ENCODE peak calls at places on chromosomes 13 and 19, in five cellular contexts. E is MCF 10A, Z is dorsolateral prefrontal cortex, R is tibial nerve, W is mucosa of descending colon. J is an unnamed sample.

GRCh38 chr13:104132849-104133248 is 1066.6 kb upstream of the SLC10A2 start:
- DNase-seq in E (no peak), Z (no peak), R (no peak), W (no peak), J (no peak)

GRCh38 chr19:4676955-4677731 is 7.0 kb upstream of the MYDGF start:
- DNase-seq in E (peak), Z (peak), R (no peak), W (peak), J (no peak)

GRCh38 chr13:97220151-97220900 is 1.8 kb upstream of the MBNL2 start:
- DNase-seq in E (no peak), Z (no peak), R (no peak), W (no peak), J (no peak)

GRCh38 chr13:104586010-104586746 is 1520.0 kb upstream of the SLC10A2 start:
- DNase-seq in E (peak), Z (no peak), R (no peak), W (peak), J (no peak)

GRCh38 chr19:46904114-46905060 is 43.6 kb downstream of the ARHGAP35 start:
- DNase-seq in E (no peak), Z (no peak), R (no peak), W (no peak), J (no peak)

GRCh38 chr19:12782424-12783225 is 7.3 kb upstream of the HOOK2 start:
- DNase-seq in E (peak), Z (peak), R (peak), W (peak), J (peak)

GRCh38 chr13:39536274-39536673 is 66.7 kb downstream of the LHFPL6 start:
- DNase-seq in E (no peak), Z (peak), R (no peak), W (no peak), J (no peak)

GRCh38 chr13:40190656-40191100 is 475.8 kb downstream of the FOXO1 start:
- DNase-seq in E (peak), Z (no peak), R (no peak), W (peak), J (no peak)

GRCh38 chr13:101579291-101579802 is 126.9 kb downstream of the ITGBL1 start:
- DNase-seq in E (peak), Z (no peak), R (no peak), W (peak), J (no peak)

GRCh38 chr19:57192993-57193392 is 1.7 kb downstream of the ZNF264 start:
- DNase-seq in E (no peak), Z (no peak), R (no peak), W (no peak), J (no peak)

GRCh38 chr19:57192064-57192395 is 730 bp downstream of the ZNF264 start:
- DNase-seq in E (peak), Z (no peak), R (no peak), W (no peak), J (no peak)

GRCh38 chr19:57190301-57190700 is 999 bp upstream of the ZNF264 start:
- DNase-seq in E (no peak), Z (no peak), R (no peak), W (no peak), J (no peak)

GRCh38 chr19:57191141-57192063 is at the start of gene ZNF264:
- DNase-seq in E (peak), Z (peak), R (peak), W (peak), J (peak)
- TF ChIP-seq CTCF in E (no peak), Z (peak), R (no peak), W (no peak), J (no peak)

GRCh38 chr19:50313812-50314536 is 15.2 kb downstream of the KCNC3 start:
- DNase-seq in E (no peak), Z (no peak), R (no peak), W (no peak), J (no peak)
- TF ChIP-seq CTCF in E (no peak), Z (no peak), R (no peak), W (no peak), J (no peak)

GRCh38 chr19:40444181-40445005 is at the start of gene SERTAD3:
- DNase-seq in E (peak), Z (peak), R (peak), W (peak), J (peak)
- TF ChIP-seq CTCF in E (no peak), Z (no peak), R (peak), W (no peak), J (peak)

GRCh38 chr13:43116242-43116641 is 92.9 kb downstream of the DNAJC15 start:
- DNase-seq in E (peak), Z (no peak), R (no peak), W (no peak), J (no peak)
- TF ChIP-seq CTCF in E (no peak), Z (no peak), R (no peak), W (no peak), J (no peak)

GRCh38 chr19:53432088-53432661 is 391 bp downstream of the ZNF761 start:
- DNase-seq in E (peak), Z (peak), R (no peak), W (peak), J (peak)
- TF ChIP-seq CTCF in E (no peak), Z (no peak), R (no peak), W (no peak), J (no peak)

GRCh38 chr19:18999896-19000620 is 33.3 kb downstream of the SUGP2 start:
- DNase-seq in E (peak), Z (peak), R (no peak), W (no peak), J (no peak)
- TF ChIP-seq CTCF in E (no peak), Z (no peak), R (no peak), W (no peak), J (no peak)

GRCh38 chr19:7246601-7247000 is 47.6 kb downstream of the INSR start:
- DNase-seq in E (no peak), Z (no peak), R (no peak), W (no peak), J (no peak)

GRCh38 chr19:7238091-7238490 is 56.1 kb downstream of the INSR start:
- DNase-seq in E (no peak), Z (no peak), R (no peak), W (no peak), J (no peak)

GRCh38 chr19:7247160-7247559 is 47.1 kb downstream of the INSR start:
- DNase-seq in E (no peak), Z (no peak), R (no peak), W (peak), J (no peak)

DNA sequence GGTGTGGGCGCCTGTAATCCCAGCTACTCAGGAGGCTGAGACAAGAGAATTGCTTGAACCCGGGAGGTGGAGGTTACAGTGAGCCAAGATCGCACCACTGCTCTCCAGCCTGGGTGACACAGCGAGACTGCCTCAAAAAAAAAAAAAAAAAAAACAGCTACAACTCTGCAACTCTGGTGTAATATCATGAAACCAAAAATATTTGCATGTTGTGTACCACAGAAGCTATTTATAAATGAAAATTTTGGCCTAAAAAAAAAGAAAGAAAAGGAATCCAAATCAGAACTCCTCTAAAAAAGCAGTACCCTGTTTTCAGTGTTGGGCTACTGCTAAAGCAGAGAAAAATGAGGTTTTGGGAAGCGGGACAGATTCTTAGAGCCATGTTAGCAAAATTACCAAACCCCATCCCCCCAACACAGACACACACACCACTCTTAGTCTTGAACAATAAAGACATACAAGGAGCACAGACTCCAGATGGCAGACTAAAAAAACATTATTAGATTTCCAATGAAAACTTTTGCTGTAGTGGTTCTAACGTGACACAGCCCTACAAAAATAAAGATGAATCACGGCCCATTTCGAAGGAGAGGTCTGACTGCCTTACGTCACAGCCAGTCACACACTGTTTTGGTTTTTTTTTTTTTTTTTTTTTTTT is 51.5 kb downstream of the INSR start:
- DNase-seq in E (peak), Z (no peak), R (no peak), W (no peak), J (no peak)
- TF ChIP-seq CTCF in E (no peak), Z (no peak), R (no peak), W (no peak), J (no peak)

DNA sequence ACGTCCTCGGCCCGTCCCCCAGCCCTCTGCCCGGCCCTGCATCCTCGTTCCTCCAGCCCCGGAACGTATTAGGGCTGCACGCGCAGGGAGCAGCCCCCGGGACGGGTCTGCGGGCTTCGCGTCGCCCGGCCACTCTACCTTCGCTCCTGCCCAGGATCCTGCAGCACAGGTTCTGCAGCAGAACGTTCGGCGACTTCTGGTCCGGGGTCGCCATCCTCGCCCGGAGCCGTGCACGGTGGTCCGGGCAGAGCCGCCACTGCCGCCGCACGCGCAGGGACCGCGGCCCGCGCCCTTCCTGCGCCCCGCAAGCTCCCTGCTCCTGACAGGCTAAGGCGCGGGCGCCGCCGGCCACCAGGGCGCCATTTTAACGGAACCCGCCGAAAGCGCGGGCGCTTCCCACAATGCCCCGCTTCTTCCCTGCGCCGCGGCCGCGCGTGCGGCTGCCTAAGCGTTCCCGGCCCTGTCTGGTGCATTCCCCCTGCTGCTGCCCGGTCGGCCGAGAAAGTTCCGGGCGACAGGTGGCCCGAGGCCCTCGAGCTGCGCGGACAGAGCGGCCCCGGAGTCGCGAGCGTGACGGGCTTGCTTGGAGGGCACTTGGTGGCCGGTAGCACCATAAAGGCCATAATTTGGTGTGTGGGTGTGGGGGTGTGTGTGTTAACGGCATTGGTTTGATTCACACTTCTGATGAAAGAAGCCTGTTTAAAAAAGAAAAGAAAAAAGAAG is at the start of gene TUBGCP3:
- DNase-seq in E (peak), Z (peak), R (peak), W (peak), J (peak)
- TF ChIP-seq CTCF in E (no peak), Z (peak), R (peak), W (no peak), J (no peak)

GRCh38 chr19:27774827-27775226 is 1438.1 kb downstream of the UQCRFS1 start:
- DNase-seq in E (no peak), Z (no peak), R (no peak), W (no peak), J (no peak)

GRCh38 chr19:27774337-27774736 is 1438.6 kb downstream of the UQCRFS1 start:
- DNase-seq in E (no peak), Z (no peak), R (no peak), W (no peak), J (no peak)

GRCh38 chr19:27776020-27776419 is 1436.9 kb downstream of the UQCRFS1 start:
- DNase-seq in E (peak), Z (no peak), R (no peak), W (no peak), J (no peak)

GRCh38 chr19:27776524-27776923 is 1436.4 kb downstream of the UQCRFS1 start:
- DNase-seq in E (no peak), Z (no peak), R (no peak), W (no peak), J (no peak)

GRCh38 chr19:27775395-27775794 is 1437.6 kb downstream of the UQCRFS1 start:
- DNase-seq in E (no peak), Z (no peak), R (no peak), W (no peak), J (no peak)
- TF ChIP-seq CTCF in E (peak), Z (no peak), R (no peak), W (no peak), J (no peak)